ENCODE peak calls at places on chromosome 2, in eight cellular contexts. B is kidney epithelial cell, Q is MCF 10A, O is heart right ventricle, W is right atrium auricular region, U is AG04449, A is PC-9, C is lower leg skin. G is an unnamed sample.

GRCh38 chr2:101038455-101039255 is 36.6 kb downstream of the RPL31 start:
- DNase-seq in B (no peak), Q (peak), O (no peak), W (no peak), U (no peak), A (peak), C (no peak), G (no peak)

GRCh38 chr2:180124273-180124881 is 117.3 kb upstream of the CWC22 start:
- DNase-seq in B (no peak), Q (peak), O (no peak), W (no peak), U (no peak), A (peak), C (no peak), G (no peak)

GRCh38 chr2:238793351-238793750 is 54.5 kb upstream of the TWIST2 start:
- DNase-seq in B (no peak), Q (no peak), O (no peak), W (no peak), U (no peak), A (no peak), C (no peak), G (no peak)

GRCh38 chr2:9285921-9286320 is 79.3 kb downstream of the ASAP2 start:
- DNase-seq in B (no peak), Q (peak), O (no peak), W (no peak), U (no peak), A (no peak), C (no peak), G (no peak)

GRCh38 chr2:71748227-71748626 is 294.9 kb downstream of the DYSF start:
- DNase-seq in B (no peak), Q (no peak), O (peak), W (peak), U (no peak), A (peak), C (no peak), G (no peak)

GRCh38 chr2:240186191-240186725 is 45.8 kb upstream of the OTOS start:
- DNase-seq in B (no peak), Q (no peak), O (no peak), W (no peak), U (no peak), A (no peak), C (no peak), G (no peak)

GRCh38 chr2:70932631-70933230 is 3.0 kb upstream of the ATP6V1B1 start:
- DNase-seq in B (no peak), Q (no peak), O (no peak), W (no peak), U (no peak), A (no peak), C (no peak), G (peak)

GRCh38 chr2:22692751-22693150 is 692.2 kb upstream of the KLHL29 start:
- DNase-seq in B (no peak), Q (no peak), O (no peak), W (no peak), U (no peak), A (no peak), C (no peak), G (no peak)

GRCh38 chr2:30503007-30503691 is 56.1 kb downstream of the LCLAT1 start:
- DNase-seq in B (no peak), Q (no peak), O (no peak), W (no peak), U (no peak), A (no peak), C (no peak), G (no peak)

GRCh38 chr2:219570194-219570923 is 980 bp downstream of the OBSL1 start:
- DNase-seq in B (no peak), Q (peak), O (peak), W (no peak), U (no peak), A (peak), C (no peak), G (no peak)

GRCh38 chr2:19993731-19994130 is 3.8 kb upstream of the WDR35 start:
- DNase-seq in B (no peak), Q (no peak), O (no peak), W (no peak), U (no peak), A (no peak), C (no peak), G (no peak)

GRCh38 chr2:37156071-37156856 is 516 bp downstream of the EIF2AK2 start:
- DNase-seq in B (no peak), Q (peak), O (peak), W (peak), U (no peak), A (peak), C (peak), G (peak)

GRCh38 chr2:43370146-43370545 is 143.7 kb upstream of the ZFP36L2 start:
- DNase-seq in B (no peak), Q (no peak), O (no peak), W (no peak), U (no peak), A (no peak), C (no peak), G (no peak)

GRCh38 chr2:216017365-216017764 is 4.0 kb upstream of the MREG start:
- DNase-seq in B (no peak), Q (peak), O (no peak), W (no peak), U (no peak), A (peak), C (no peak), G (no peak)

GRCh38 chr2:127205211-127206140 is 14.6 kb downstream of the CYP27C1 start:
- DNase-seq in B (no peak), Q (no peak), O (no peak), W (no peak), U (no peak), A (no peak), C (no peak), G (peak)

GRCh38 chr2:132560562-132560961 is 109.4 kb downstream of the LYPD1 start:
- DNase-seq in B (no peak), Q (peak), O (no peak), W (no peak), U (no peak), A (no peak), C (no peak), G (peak)

GRCh38 chr2:94980406-94980805 is 45.1 kb upstream of the MAL start:
- DNase-seq in B (no peak), Q (no peak), O (no peak), W (peak), U (no peak), A (no peak), C (no peak), G (no peak)

GRCh38 chr2:237704476-237705224 is 77.3 kb downstream of the LRRFIP1 start:
- DNase-seq in B (no peak), Q (peak), O (no peak), W (no peak), U (no peak), A (no peak), C (no peak), G (no peak)

GRCh38 chr2:99725810-99726209 is 236.0 kb upstream of the REV1 start:
- DNase-seq in B (no peak), Q (no peak), O (no peak), W (no peak), U (no peak), A (no peak), C (no peak), G (no peak)

GRCh38 chr2:240463274-240463865 is 27.9 kb downstream of the GPC1 start:
- DNase-seq in B (no peak), Q (no peak), O (peak), W (peak), U (no peak), A (no peak), C (peak), G (peak)

GRCh38 chr2:70702711-70703395 is 65.1 kb downstream of the ADD2 start:
- DNase-seq in B (no peak), Q (no peak), O (no peak), W (peak), U (no peak), A (no peak), C (no peak), G (peak)

GRCh38 chr2:240819404-240820013 is 510 bp downstream of the KIF1A start:
- DNase-seq in B (no peak), Q (no peak), O (no peak), W (no peak), U (no peak), A (no peak), C (no peak), G (peak)

GRCh38 chr2:197453123-197453913 is at the start of gene COQ10B:
- DNase-seq in B (peak), Q (peak), O (peak), W (peak), U (peak), A (peak), C (peak), G (peak)
- TF ChIP-seq CTCF in B (peak), Q (no peak), O (peak), W (peak), U (peak), A (no peak), C (no peak), G (peak)

GRCh38 chr2:48319863-48320262 is 210.1 kb upstream of the STON1 start:
- DNase-seq in B (no peak), Q (no peak), O (no peak), W (no peak), U (no peak), A (no peak), C (no peak), G (no peak)

GRCh38 chr2:48320747-48321146 is 209.2 kb upstream of the STON1 start:
- DNase-seq in B (no peak), Q (peak), O (no peak), W (no peak), U (no peak), A (no peak), C (no peak), G (no peak)

GRCh38 chr2:48318118-48318517 is 211.8 kb upstream of the STON1 start:
- DNase-seq in B (no peak), Q (no peak), O (no peak), W (no peak), U (no peak), A (no peak), C (no peak), G (no peak)

GRCh38 chr2:48322251-48322650 is 207.7 kb upstream of the STON1 start:
- DNase-seq in B (no peak), Q (no peak), O (no peak), W (no peak), U (no peak), A (no peak), C (no peak), G (no peak)

DNA sequence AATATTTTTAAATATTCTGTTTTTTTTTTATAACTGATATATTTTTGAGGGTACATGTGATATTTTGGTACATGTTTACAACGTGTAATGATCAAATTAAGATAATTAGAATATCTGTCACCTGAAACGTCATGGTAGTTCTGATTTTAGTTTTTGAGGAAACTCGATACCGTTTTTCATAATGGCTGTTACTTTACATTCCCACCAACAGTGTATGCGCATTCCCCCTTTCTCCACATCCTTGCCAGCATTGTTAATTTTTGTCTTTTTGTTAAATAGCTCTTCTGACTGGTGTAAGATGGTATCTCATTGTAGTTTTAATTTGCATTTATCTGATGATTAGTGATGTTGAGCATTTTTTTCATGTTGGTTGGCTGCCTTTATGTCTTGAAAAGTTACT is 206.8 kb upstream of the STON1 start:
- DNase-seq in B (no peak), Q (no peak), O (no peak), W (no peak), U (no peak), A (no peak), C (no peak), G (no peak)
- TF ChIP-seq CTCF in B (no peak), Q (no peak), O (no peak), W (no peak), U (no peak), A (no peak), C (no peak), G (no peak)

GRCh38 chr2:68741238-68741637 is 6.6 kb downstream of the ARHGAP25 start:
- DNase-seq in B (no peak), Q (peak), O (no peak), W (peak), U (no peak), A (no peak), C (no peak), G (no peak)
- TF ChIP-seq CTCF in B (no peak), Q (no peak), O (no peak), W (no peak), U (no peak), A (no peak), C (no peak), G (no peak)

DNA sequence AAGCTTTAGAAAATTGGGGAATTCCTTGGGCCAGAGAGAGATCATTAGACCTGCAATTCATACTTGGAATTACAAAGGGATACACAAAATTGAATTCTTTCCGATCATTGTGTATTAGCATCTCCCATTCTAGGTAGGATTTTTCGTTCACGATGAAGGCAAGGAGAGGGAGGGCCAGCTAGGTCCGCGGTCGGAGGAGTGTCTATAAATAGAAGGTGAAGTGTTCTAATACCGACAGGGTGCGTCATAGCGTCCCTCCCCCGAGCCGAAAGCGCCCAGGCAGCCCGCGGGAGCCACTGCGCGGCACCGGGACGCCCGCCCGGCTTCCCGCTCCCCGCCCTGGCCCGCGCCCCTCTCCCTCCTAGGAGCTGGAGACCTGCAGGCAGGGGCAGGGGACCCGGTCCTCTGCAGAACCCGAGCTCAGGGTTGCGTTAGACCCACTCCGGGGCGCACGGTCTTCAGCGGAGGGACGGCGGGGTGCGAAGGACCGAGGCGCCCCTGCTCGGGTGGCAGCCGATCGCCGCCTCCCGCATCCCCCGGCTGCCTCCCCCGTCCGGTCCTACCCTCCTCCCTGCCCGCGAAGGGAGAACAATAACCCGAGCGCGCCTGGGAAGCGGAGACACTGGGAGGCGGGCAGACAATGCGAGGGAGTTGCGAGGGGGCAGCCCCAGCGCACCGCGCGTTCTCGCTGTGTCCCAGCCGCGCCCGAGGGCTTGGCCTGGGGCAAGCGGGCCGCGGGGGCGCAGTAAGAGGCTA is 114.1 kb upstream of the SERTAD2 start:
- DNase-seq in B (no peak), Q (peak), O (peak), W (peak), U (peak), A (peak), C (peak), G (peak)
- TF ChIP-seq CTCF in B (no peak), Q (no peak), O (peak), W (no peak), U (no peak), A (no peak), C (no peak), G (no peak)

DNA sequence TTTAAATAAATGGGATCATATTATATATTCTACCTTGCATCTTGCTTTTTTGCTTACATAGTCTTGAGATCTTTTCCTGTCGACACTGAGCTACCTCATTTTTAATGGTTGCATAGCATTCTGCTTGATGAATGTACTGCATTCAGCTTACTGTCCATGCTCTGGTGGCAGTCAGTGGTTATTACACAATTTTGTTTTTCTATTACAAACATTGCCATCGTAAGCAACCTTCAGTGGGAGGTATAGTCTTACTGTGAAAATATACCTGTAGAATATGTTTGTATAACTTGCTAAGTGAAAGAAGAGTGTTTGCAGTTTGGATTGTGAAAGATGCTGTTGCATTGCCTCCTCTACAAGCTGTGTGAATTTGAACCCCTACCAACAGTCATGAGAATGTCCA is 43.4 kb downstream of the UBXN4 start:
- DNase-seq in B (no peak), Q (peak), O (no peak), W (no peak), U (no peak), A (no peak), C (no peak), G (no peak)
- TF ChIP-seq CTCF in B (no peak), Q (no peak), O (no peak), W (no peak), U (no peak), A (peak), C (no peak), G (peak)

GRCh38 chr2:102592601-102593000 is 26.8 kb upstream of the SLC9A2 start:
- DNase-seq in B (no peak), Q (peak), O (no peak), W (no peak), U (no peak), A (peak), C (no peak), G (no peak)
- TF ChIP-seq CTCF in B (peak), Q (peak), O (peak), W (no peak), U (peak), A (peak), C (no peak), G (peak)

G was measured in type B pancreatic cell.